ENCODE peak calls at places on chromosomes 13 and 19, in five cellular contexts. N, Z, C, K and G are unnamed samples.
A peak's percentile ranks its signal among the peaks of the same experiment; 100 is the strongest.

GRCh38 chr13:35621989-35622388 is 145.5 kb upstream of the MAB21L1 start:
- DNase-seq in K (no peak), Z (no peak), C (no peak), N (no peak), G (no peak)

GRCh38 chr13:33328691-33329090 is 43.1 kb upstream of the STARD13 start:
- DNase-seq in N (no peak), Z (peak; percentile 32), C (no peak), K (no peak), G (no peak)

GRCh38 chr13:33108620-33109019 is 92.4 kb downstream of the KL start:
- DNase-seq in Z (no peak), K (no peak), C (no peak), N (no peak), G (no peak)

GRCh38 chr19:44891016-44891882 is at the start of gene TOMM40:
- DNase-seq in N (peak; percentile 81), K (no peak), Z (no peak), C (peak; percentile 100), G (no peak)

GRCh38 chr13:24253520-24254150 is 55.7 kb upstream of the C1QTNF9 start:
- DNase-seq in C (no peak), K (no peak), N (no peak), Z (no peak), G (no peak)

GRCh38 chr19:33290956-33291622 is 11.2 kb downstream of the CEBPA start:
- DNase-seq in N (no peak), K (no peak), Z (peak; percentile 75), C (no peak), G (no peak)

GRCh38 chr13:107907065-107907464 is 308.3 kb downstream of the LIG4 start:
- DNase-seq in K (no peak), N (no peak), Z (no peak), C (no peak), G (no peak)

GRCh38 chr13:42038661-42039456 is 9.6 kb upstream of the DGKH start:
- DNase-seq in C (no peak), N (no peak), K (no peak), Z (no peak), G (no peak)

GRCh38 chr13:41061914-41062837 is 867 bp downstream of the WBP4 start:
- DNase-seq in N (peak; percentile 76), Z (no peak), K (no peak), C (no peak), G (peak; percentile 40)

GRCh38 chr19:18339703-18340102 is 695 bp upstream of the PGPEP1 start:
- DNase-seq in K (no peak), Z (no peak), C (no peak), N (peak; percentile 74), G (no peak)

GRCh38 chr13:77313923-77314322 is 13.0 kb downstream of the MYCBP2 start:
- DNase-seq in K (no peak), N (no peak), C (no peak), Z (no peak), G (no peak)

GRCh38 chr13:51549050-51549449 is 35.2 kb upstream of the WDFY2 start:
- DNase-seq in C (no peak), K (no peak), N (no peak), Z (peak; percentile 34), G (no peak)

GRCh38 chr13:80486407-80486806 is 145.5 kb upstream of the SPRY2 start:
- DNase-seq in C (no peak), N (no peak), K (no peak), Z (no peak), G (no peak)

GRCh38 chr13:91031508-91031907 is 316.0 kb upstream of the MIR17HG start:
- DNase-seq in N (peak; percentile 44), K (no peak), Z (no peak), C (no peak), G (no peak)

GRCh38 chr19:34744896-34745690 is 11.1 kb downstream of the ZNF181 start:
- DNase-seq in Z (no peak), C (no peak), K (no peak), N (no peak), G (no peak)

GRCh38 chr19:17686592-17687042 is 1.5 kb downstream of the UNC13A start:
- DNase-seq in K (no peak), Z (no peak), N (peak; percentile 90), C (no peak), G (peak; percentile 66)

DNA sequence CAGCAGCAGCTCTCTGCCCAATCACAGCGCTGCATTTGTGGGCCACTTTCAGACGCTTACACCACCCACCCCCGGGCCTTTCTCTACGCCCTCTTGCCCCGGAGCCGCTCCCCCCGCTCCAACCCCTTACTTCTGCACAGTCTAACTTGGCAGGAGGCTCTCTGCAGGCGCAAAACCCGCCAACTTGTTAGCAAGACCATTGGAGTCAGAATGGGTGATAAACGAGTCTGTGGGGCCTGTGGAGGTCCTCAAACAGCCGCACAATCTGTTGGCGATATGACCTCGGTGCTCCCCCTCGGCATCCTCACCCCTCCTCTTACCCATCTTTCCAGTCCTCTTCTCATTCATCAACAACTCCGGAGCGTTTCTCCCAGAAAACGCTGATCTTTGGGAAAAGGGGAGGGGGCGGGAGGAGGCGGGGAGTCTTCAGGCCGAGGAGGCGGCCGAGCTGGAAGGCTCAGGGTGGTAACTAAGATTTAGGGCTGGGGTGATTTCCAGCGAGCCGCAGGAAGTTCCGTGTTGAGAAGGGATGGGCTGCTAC is 4.2 kb downstream of the SOX21 start:
- DNase-seq in Z (no peak), C (no peak), K (no peak), N (peak; percentile 87), G (no peak)
- H3K27me3 ChIP-seq in Z (peaks cover 27% of the 10 kb centered on the region), C (peaks cover 2% of the 10 kb centered on the region), K (peaks cover 83% of the 10 kb centered on the region), N (peaks cover 79% of the 10 kb centered on the region), G (peaks cover 57% of the 10 kb centered on the region)

DNA sequence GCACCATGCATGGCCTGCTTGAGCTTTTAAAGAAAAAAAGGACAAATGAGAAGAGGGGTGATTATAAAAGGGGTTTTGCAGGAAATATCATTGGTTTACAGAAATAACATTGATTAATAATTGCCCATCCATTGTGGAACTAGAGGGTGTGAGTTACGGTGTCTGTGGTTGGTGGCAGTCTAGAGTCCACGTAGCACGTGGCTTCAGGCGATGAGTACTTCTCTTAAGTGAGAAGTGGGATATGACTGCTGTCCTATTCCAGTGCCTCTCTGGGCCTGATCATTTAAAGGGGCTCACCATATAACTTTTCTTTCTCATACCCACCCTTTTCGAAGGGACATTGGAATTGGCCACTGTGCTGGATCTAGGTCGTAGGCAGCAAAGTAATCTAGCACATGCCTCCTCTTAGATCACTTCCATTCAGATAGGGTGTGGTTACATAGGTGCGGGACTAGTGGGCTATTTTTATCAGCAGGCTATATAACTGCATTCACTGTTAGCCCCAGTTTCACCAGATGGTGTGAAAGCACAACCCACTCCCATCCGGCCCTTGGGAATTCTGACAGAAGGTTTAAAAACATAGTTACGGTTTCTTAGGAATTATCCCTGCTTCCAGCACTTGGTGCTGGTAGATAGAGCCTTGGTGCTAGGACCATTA is 19.9 kb downstream of the PPP5C start:
- DNase-seq in N (no peak), Z (no peak), C (no peak), K (no peak), G (no peak)
- H3K4me3 ChIP-seq in N (no peak overlapping the region), Z (no peak overlapping the region), C (no peak overlapping the region), K (no peak overlapping the region), G (no peak overlapping the region)

GRCh38 chr19:4602173-4602788 is 37.0 kb upstream of the TNFAIP8L1 start:
- DNase-seq in N (no peak), C (no peak), K (no peak), Z (no peak), G (no peak)

GRCh38 chr19:4598712-4599111 is 39.2 kb upstream of the SEMA6B start:
- DNase-seq in N (peak; percentile 44), Z (no peak), K (no peak), C (no peak), G (no peak)

GRCh38 chr19:4602915-4603314 is 36.4 kb upstream of the TNFAIP8L1 start:
- DNase-seq in N (no peak), K (no peak), Z (no peak), C (no peak), G (no peak)

GRCh38 chr19:4600082-4600481 is 39.2 kb upstream of the TNFAIP8L1 start:
- DNase-seq in C (no peak), Z (no peak), K (no peak), N (no peak), G (no peak)

GRCh38 chr19:4600893-4601292 is 38.4 kb upstream of the TNFAIP8L1 start:
- DNase-seq in N (no peak), Z (no peak), K (no peak), C (no peak), G (no peak)
- H3K27me3 ChIP-seq in N (peaks cover 30% of the 10 kb centered on the region), Z (peaks cover 10% of the 10 kb centered on the region), K (peaks cover 27% of the 10 kb centered on the region), C (no peaks in the 10 kb centered on the region), G (peaks cover 21% of the 10 kb centered on the region)

GRCh38 chr13:96052655-96053002 is 572 bp downstream of the UGGT2 start:
- DNase-seq in K (peak; percentile 20), C (no peak), N (peak; percentile 44), Z (no peak), G (no peak)
- H3K4me3 ChIP-seq in K (peak overlapping the region; percentile 96), C (peak overlapping the region; percentile 100), N (peak overlapping the region; percentile 73), Z (peak overlapping the region; percentile 93), G (peak overlapping the region; percentile 89)

GRCh38 chr19:7731615-7732014 is 295 bp downstream of the CLEC4G start:
- DNase-seq in Z (no peak), N (no peak), C (no peak), K (no peak), G (no peak)
- H3K27me3 ChIP-seq in Z (no peaks in the 10 kb centered on the region), N (peaks cover 56% of the 10 kb centered on the region), C (no peaks in the 10 kb centered on the region), K (peaks cover 31% of the 10 kb centered on the region), G (peaks cover 35% of the 10 kb centered on the region)

DNA sequence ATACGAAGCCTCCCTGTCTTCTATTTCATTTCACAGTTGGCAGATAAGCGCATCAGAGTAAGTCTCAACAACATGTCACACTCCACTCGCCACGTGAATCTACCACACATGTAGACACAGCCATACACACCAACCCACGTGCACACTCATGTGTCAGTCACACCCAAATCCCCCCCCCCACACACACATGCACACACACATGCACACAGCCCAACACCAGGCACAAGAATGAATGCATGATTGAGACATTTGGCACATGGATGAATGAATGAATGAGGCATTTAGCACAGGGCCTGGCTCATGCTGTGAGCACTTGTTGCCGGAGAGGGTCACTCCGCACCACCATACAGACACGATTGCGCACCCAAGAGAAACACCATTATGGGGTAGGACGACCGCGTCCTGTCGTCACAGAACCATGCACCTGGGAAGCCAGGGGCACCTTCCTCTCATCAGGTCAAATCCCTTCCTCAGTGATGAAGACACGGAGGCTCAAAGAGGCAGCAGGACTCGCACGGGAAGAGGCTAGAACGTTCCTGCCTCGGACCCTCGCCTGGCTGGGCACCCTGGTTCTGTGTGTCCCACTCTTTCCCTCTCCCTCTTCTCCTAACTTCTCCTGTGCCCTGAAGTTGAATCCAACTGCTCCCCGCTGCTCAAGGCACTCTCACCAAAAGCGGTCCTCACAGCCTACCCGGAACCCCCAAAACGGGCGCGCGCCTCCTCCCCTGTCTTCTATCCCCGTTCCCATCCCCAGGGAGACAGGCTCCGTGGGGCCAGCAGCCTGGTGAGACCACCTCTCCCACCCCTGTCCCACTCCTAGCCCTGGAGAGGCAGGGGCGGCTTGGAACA is 1.4 kb downstream of the MEIS3 start:
- DNase-seq in Z (no peak), K (no peak), N (peak; percentile 38), C (no peak), G (no peak)
- H3K4me3 ChIP-seq in Z (no peak overlapping the region), K (peak overlapping the region; percentile 71), N (peak overlapping the region; percentile 91), C (peak overlapping the region; percentile 71), G (peak overlapping the region; percentile 65)

DNA sequence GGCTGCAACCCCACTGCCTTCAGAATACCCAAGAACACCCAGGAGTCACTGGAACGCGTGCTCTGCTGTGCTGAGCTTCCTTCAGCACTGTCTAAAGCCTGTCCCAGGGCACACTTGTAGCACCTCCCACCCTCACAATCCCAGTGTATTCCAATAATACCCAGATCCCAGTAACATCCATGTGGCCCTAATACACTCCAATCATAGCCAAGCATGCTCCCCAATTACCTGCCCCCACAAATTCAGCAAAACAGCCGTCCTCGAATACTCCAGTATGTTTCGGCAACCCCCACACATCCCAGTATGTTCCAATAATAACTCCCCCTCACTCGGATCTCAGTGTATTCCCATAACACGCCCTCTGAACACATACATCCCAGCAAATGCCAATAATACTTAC is 29.2 kb downstream of the SHANK1 start:
- DNase-seq in K (no peak), Z (no peak), C (no peak), N (no peak), G (no peak)
- H3K27me3 ChIP-seq in K (peaks cover 20% of the 10 kb centered on the region), Z (peaks cover 22% of the 10 kb centered on the region), C (no peaks in the 10 kb centered on the region), N (peaks cover 91% of the 10 kb centered on the region), G (peaks cover 9% of the 10 kb centered on the region)